ENCODE peak calls at places on chromosomes 1 and 21, in ten cellular contexts. F is left ventricle myocardium inferior, S is cardiac muscle cell, R is astrocyte of the spinal cord, A is esophagus squamous epithelium, P is fibroblast of lung, E is psoas muscle, G is cardiac fibroblast, Y is heart left ventricle, K is lower lobe of right lung. J is an unnamed sample.

GRCh38 chr1:89945852-89946476 is 48.9 kb upstream of the ZNF326 start:
- DNase-seq in F (no peak), S (no peak), R (peak), A (no peak), P (no peak), E (no peak), G (no peak), Y (no peak), K (no peak), J (peak)

GRCh38 chr1:116165572-116165971 is 54.4 kb downstream of the MAB21L3 start:
- DNase-seq in F (peak), S (no peak), R (no peak), A (no peak), P (no peak), E (peak), G (no peak), Y (no peak), K (no peak), J (no peak)

GRCh38 chr1:243890576-243890975 is 40.5 kb upstream of the AKT3 start:
- DNase-seq in F (no peak), S (no peak), R (peak), A (no peak), P (peak), E (no peak), G (peak), Y (no peak), K (no peak), J (peak)

GRCh38 chr1:13661539-13661938 is 38.4 kb upstream of the PRDM2 start:
- DNase-seq in F (no peak), S (no peak), R (no peak), A (no peak), P (no peak), E (no peak), G (peak), Y (no peak), K (no peak), J (no peak)

GRCh38 chr1:33292726-33293340 is 28.1 kb downstream of the A3GALT2 start:
- DNase-seq in F (no peak), S (no peak), R (no peak), A (no peak), P (no peak), E (no peak), G (no peak), Y (no peak), K (no peak), J (no peak)

GRCh38 chr1:39898146-39898545 is 3.6 kb downstream of the MYCL start:
- DNase-seq in F (no peak), S (no peak), R (no peak), A (no peak), P (no peak), E (no peak), G (no peak), Y (no peak), K (no peak), J (no peak)

GRCh38 chr1:160261526-160261877 is 847 bp downstream of the DCAF8 start:
- DNase-seq in F (no peak), S (peak), R (peak), A (no peak), P (peak), E (no peak), G (peak), Y (no peak), K (no peak), J (peak)

GRCh38 chr1:217275617-217276398 is 355.1 kb downstream of the GPATCH2 start:
- DNase-seq in F (no peak), S (no peak), R (peak), A (no peak), P (peak), E (no peak), G (peak), Y (no peak), K (no peak), J (peak)

GRCh38 chr1:10339815-10340214 is 59.0 kb upstream of the PGD start:
- DNase-seq in F (peak), S (peak), R (peak), A (no peak), P (peak), E (no peak), G (peak), Y (peak), K (no peak), J (peak)

GRCh38 chr1:51661081-51661518 is 44.2 kb downstream of the OSBPL9 start:
- DNase-seq in F (no peak), S (peak), R (peak), A (no peak), P (peak), E (no peak), G (peak), Y (no peak), K (no peak), J (peak)

GRCh38 chr21:29332461-29333354 is 34.0 kb downstream of the BACH1 start:
- DNase-seq in F (no peak), S (no peak), R (peak), A (no peak), P (peak), E (no peak), G (peak), Y (no peak), K (no peak), J (peak)

GRCh38 chr1:9770276-9770675 is 53.5 kb downstream of the CLSTN1 start:
- DNase-seq in F (no peak), S (no peak), R (no peak), A (no peak), P (no peak), E (no peak), G (no peak), Y (no peak), K (no peak), J (no peak)

GRCh38 chr1:6329392-6329791 is 64.2 kb downstream of the ACOT7 start:
- DNase-seq in F (no peak), S (no peak), R (peak), A (no peak), P (peak), E (no peak), G (peak), Y (no peak), K (no peak), J (no peak)

GRCh38 chr1:212879947-212880690 is 22.0 kb downstream of the FLVCR1 start:
- DNase-seq in F (no peak), S (no peak), R (no peak), A (no peak), P (no peak), E (no peak), G (no peak), Y (no peak), K (no peak), J (no peak)

GRCh38 chr1:160519542-160520435 is 3.3 kb downstream of the SLAMF6 start:
- DNase-seq in F (no peak), S (no peak), R (no peak), A (no peak), P (no peak), E (no peak), G (no peak), Y (no peak), K (no peak), J (no peak)

GRCh38 chr21:42417533-42417932 is 13.8 kb downstream of the UBASH3A start:
- DNase-seq in F (no peak), S (no peak), R (no peak), A (no peak), P (no peak), E (no peak), G (no peak), Y (no peak), K (no peak), J (no peak)

GRCh38 chr1:25780318-25781129 is 19.5 kb upstream of the SELENON start:
- DNase-seq in F (no peak), S (peak), R (no peak), A (no peak), P (peak), E (no peak), G (peak), Y (no peak), K (no peak), J (no peak)

GRCh38 chr1:153610334-153611023 is 2.5 kb downstream of the S100A16 start:
- DNase-seq in F (no peak), S (no peak), R (peak), A (no peak), P (no peak), E (no peak), G (no peak), Y (no peak), K (no peak), J (peak)

GRCh38 chr21:23936224-23936623 is 1671.1 kb downstream of the MRPL39 start:
- DNase-seq in F (no peak), S (peak), R (peak), A (no peak), P (peak), E (no peak), G (peak), Y (no peak), K (no peak), J (no peak)

GRCh38 chr1:20662110-20662475 is 924 bp upstream of the DDOST start:
- DNase-seq in F (no peak), S (no peak), R (no peak), A (no peak), P (no peak), E (no peak), G (no peak), Y (no peak), K (no peak), J (no peak)

GRCh38 chr21:45580181-45580575 is 37.9 kb upstream of the SLC19A1 start:
- DNase-seq in F (peak), S (no peak), R (no peak), A (no peak), P (no peak), E (no peak), G (no peak), Y (no peak), K (peak), J (no peak)

GRCh38 chr1:64459743-64460142 is 10.2 kb upstream of the CACHD1 start:
- DNase-seq in F (no peak), S (no peak), R (no peak), A (no peak), P (no peak), E (no peak), G (no peak), Y (no peak), K (no peak), J (no peak)

GRCh38 chr1:113981962-113982931 is 3.0 kb downstream of the OLFML3 start:
- DNase-seq in F (peak), S (peak), R (peak), A (no peak), P (peak), E (peak), G (peak), Y (peak), K (no peak), J (peak)

GRCh38 chr1:200410566-200410878 is 686 bp upstream of the ZNF281 start:
- DNase-seq in F (no peak), S (peak), R (peak), A (no peak), P (no peak), E (no peak), G (no peak), Y (no peak), K (no peak), J (no peak)

GRCh38 chr1:115669002-115669673 is 27.4 kb downstream of the VANGL1 start:
- DNase-seq in F (no peak), S (no peak), R (peak), A (no peak), P (peak), E (no peak), G (peak), Y (no peak), K (no peak), J (peak)

GRCh38 chr21:26952274-26953066 is 14.4 kb downstream of the ADAMTS5 start:
- DNase-seq in F (no peak), S (no peak), R (no peak), A (no peak), P (no peak), E (no peak), G (no peak), Y (no peak), K (no peak), J (no peak)

GRCh38 chr1:27331922-27332321 is 9.9 kb upstream of the SYTL1 start:
- DNase-seq in F (no peak), S (no peak), R (no peak), A (no peak), P (no peak), E (no peak), G (no peak), Y (no peak), K (no peak), J (no peak)

GRCh38 chr1:3868464-3869006 is 11.3 kb downstream of the DFFB start:
- DNase-seq in F (no peak), S (no peak), R (no peak), A (no peak), P (no peak), E (no peak), G (no peak), Y (no peak), K (peak), J (no peak)

GRCh38 chr1:100360790-100361232 is 8.5 kb downstream of the CDC14A start:
- DNase-seq in F (peak), S (peak), R (peak), A (no peak), P (peak), E (peak), G (peak), Y (peak), K (no peak), J (peak)

GRCh38 chr1:53346814-53347176 is 18.9 kb upstream of the LRP8 start:
- DNase-seq in F (no peak), S (no peak), R (no peak), A (no peak), P (no peak), E (no peak), G (no peak), Y (no peak), K (no peak), J (no peak)

GRCh38 chr1:192476802-192477298 is 98.7 kb upstream of the RGS1 start:
- DNase-seq in F (peak), S (no peak), R (peak), A (no peak), P (peak), E (no peak), G (peak), Y (peak), K (peak), J (no peak)

GRCh38 chr1:234535208-234535607 is 56.2 kb upstream of the TARBP1 start:
- DNase-seq in F (no peak), S (no peak), R (no peak), A (no peak), P (no peak), E (no peak), G (no peak), Y (no peak), K (no peak), J (no peak)

GRCh38 chr1:153635872-153636271 is 2.0 kb downstream of the CHTOP start:
- DNase-seq in F (no peak), S (no peak), R (no peak), A (no peak), P (no peak), E (no peak), G (no peak), Y (no peak), K (no peak), J (no peak)

GRCh38 chr1:228163776-228164534 is 1.6 kb upstream of the IBA57 start:
- DNase-seq in F (no peak), S (no peak), R (no peak), A (no peak), P (no peak), E (peak), G (no peak), Y (peak), K (peak), J (no peak)

DNA sequence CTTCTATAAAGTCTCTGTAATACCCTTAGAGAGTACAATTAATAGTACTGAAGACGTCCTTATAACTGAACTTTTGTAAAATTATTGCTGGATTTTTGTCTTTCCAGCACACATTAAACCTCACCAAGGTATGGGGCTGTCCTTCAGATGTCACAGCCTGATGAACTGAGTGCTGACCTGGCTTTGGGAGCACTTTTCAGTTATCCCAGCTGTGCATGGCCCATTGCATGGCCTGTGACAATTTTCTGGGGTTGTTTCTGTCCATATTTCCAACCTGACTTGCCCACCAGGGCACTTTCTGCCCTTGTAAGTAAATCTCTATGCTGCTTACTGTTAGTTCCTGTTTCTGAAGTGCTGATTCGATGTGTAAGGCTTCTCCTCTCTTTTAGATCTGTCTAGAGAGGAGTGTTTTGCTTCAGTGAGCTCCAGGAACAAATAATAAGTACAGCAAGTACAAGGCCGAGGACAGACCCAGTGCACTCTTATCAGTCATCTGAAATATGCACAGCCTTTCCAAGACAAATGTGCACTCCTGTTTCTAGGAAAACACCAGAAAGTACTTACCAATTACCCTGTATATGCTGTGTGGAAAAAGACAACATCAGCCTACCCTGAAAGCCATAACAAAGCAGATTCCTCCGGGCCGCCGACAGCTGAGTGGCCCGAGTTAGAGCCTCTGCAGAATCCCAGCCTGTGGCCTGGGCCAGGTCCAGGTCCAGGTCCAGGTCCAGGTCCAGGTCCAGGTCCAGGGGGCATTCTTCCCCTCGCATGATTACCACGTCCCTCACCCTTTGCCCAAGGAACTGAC is 121.7 kb downstream of the DHRS3 start:
- DNase-seq in F (no peak), S (peak), R (peak), A (no peak), P (no peak), E (no peak), G (peak), Y (no peak), K (no peak), J (no peak)
- TF ChIP-seq CTCF in F (no peak), S (no peak), R (no peak), A (no peak), P (no peak), E (no peak), G (no peak), Y (no peak), K (no peak), J (no peak)

GRCh38 chr1:207321045-207321789 is at the start of gene CD55:
- DNase-seq in F (peak), S (peak), R (peak), A (peak), P (peak), E (peak), G (peak), Y (peak), K (peak), J (peak)
- TF ChIP-seq CTCF in F (peak), S (peak), R (peak), A (peak), P (peak), E (peak), G (no peak), Y (peak), K (no peak), J (peak)

GRCh38 chr1:2444138-2444591 is 31.8 kb upstream of the PEX10 start:
- DNase-seq in F (no peak), S (no peak), R (no peak), A (no peak), P (no peak), E (no peak), G (no peak), Y (no peak), K (no peak), J (no peak)
- TF ChIP-seq CTCF in F (no peak), S (no peak), R (no peak), A (no peak), P (no peak), E (no peak), G (no peak), Y (no peak), K (no peak), J (no peak)

GRCh38 chr1:38037481-38037939 is 9.1 kb downstream of the POU3F1 start:
- DNase-seq in F (no peak), S (no peak), R (no peak), A (no peak), P (no peak), E (no peak), G (peak), Y (no peak), K (no peak), J (no peak)
- TF ChIP-seq CTCF in F (peak), S (peak), R (peak), A (no peak), P (peak), E (peak), G (peak), Y (peak), K (peak), J (peak)

GRCh38 chr1:231896806-231897205 is 270.2 kb downstream of the DISC1 start:
- DNase-seq in F (no peak), S (no peak), R (no peak), A (no peak), P (no peak), E (no peak), G (no peak), Y (no peak), K (no peak), J (no peak)

GRCh38 chr1:231903586-231904081 is 277.0 kb downstream of the DISC1 start:
- DNase-seq in F (no peak), S (no peak), R (no peak), A (no peak), P (no peak), E (no peak), G (no peak), Y (no peak), K (no peak), J (no peak)

GRCh38 chr1:231899713-231900112 is 273.1 kb downstream of the DISC1 start:
- DNase-seq in F (no peak), S (no peak), R (no peak), A (no peak), P (no peak), E (no peak), G (no peak), Y (no peak), K (no peak), J (no peak)

GRCh38 chr1:231893400-231894102 is 267.0 kb downstream of the DISC1 start:
- DNase-seq in F (no peak), S (no peak), R (no peak), A (no peak), P (no peak), E (no peak), G (no peak), Y (no peak), K (no peak), J (no peak)

DNA sequence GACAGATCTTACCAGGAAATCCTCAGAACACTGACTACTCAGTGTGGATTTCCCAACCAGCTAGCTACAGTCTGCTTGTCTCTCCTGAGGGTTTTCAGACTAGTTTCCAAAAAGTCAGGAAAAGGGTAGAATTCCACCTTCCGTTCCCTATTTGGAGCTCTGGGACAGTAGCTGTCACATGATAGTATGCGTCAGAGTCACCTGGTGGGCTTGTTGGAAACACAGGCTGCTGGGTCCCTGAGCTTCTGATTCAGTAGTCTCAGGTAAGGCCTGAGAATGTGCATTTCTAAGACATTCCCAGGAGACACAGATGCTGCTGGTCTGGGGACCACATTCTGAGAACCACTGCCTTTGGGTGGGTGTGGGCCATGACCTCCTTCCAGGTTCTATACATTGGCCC is 272.5 kb downstream of the DISC1 start:
- DNase-seq in F (no peak), S (no peak), R (no peak), A (no peak), P (no peak), E (no peak), G (no peak), Y (no peak), K (no peak), J (no peak)
- TF ChIP-seq CTCF in F (no peak), S (no peak), R (no peak), A (no peak), P (no peak), E (no peak), G (no peak), Y (no peak), K (no peak), J (no peak)

GRCh38 chr1:235918032-235918431 is 51.3 kb upstream of the LYST start:
- DNase-seq in F (no peak), S (no peak), R (no peak), A (no peak), P (no peak), E (no peak), G (no peak), Y (no peak), K (no peak), J (no peak)
- TF ChIP-seq CTCF in F (no peak), S (no peak), R (no peak), A (no peak), P (no peak), E (no peak), G (no peak), Y (no peak), K (no peak), J (no peak)

DNA sequence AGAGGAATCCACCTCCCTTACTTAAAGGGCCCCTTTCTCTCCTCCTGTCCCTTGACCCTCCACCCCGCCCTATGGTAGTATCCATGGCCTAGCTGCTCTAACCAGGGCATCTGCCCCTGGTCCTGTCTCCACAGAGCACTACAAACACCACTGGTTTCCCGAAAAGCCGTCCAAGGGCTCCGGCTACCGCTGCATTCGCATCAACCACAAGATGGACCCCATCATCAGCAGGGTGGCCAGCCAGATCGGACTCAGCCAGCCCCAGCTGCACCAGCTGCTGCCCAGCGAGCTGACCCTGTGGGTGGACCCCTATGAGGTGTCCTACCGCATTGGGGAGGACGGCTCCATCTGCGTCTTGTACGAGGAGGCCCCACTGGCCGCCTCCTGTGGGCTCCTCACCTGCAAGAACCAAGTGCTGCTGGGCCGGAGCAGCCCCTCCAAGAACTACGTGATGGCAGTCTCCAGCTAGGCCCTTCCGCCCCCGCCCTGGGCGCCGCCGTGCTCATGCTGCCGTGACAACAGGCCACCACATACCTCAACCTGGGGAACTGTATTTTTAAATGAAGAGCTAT is 1.7 kb downstream of the BTG2 start:
- DNase-seq in F (no peak), S (no peak), R (peak), A (no peak), P (no peak), E (peak), G (no peak), Y (peak), K (no peak), J (no peak)
- TF ChIP-seq CTCF in F (no peak), S (no peak), R (no peak), A (no peak), P (no peak), E (no peak), G (no peak), Y (no peak), K (no peak), J (no peak)